ENCODE peak calls at places on chromosomes 11 and 22, in eight cellular contexts. P, S, U, C, R, T, Z and G are unnamed samples.

GRCh38 chr11:20158597-20159257 is 1.5 kb downstream of the DBX1 start:
- DNase-seq in R (peak; percentile 43), T (peak; percentile 31), P (peak; percentile 70), S (no peak), U (peak; percentile 66), Z (no peak), C (peak; percentile 42), G (no peak)

GRCh38 chr11:104645276-104646018 is 252.8 kb downstream of the CASP12 start:
- DNase-seq in Z (no peak), R (no peak), S (no peak), P (no peak), T (no peak), C (no peak), U (no peak), G (no peak)

GRCh38 chr22:40636380-40637180 is at the start of gene MRTFA:
- DNase-seq in R (peak; percentile 76), T (peak; percentile 100), Z (peak; percentile 86), U (peak; percentile 100), C (peak; percentile 100), P (peak; percentile 100), S (peak; percentile 99), G (peak; percentile 100)

GRCh38 chr11:11532574-11532973 is 89.2 kb downstream of the GALNT18 start:
- DNase-seq in P (no peak), U (no peak), R (no peak), C (no peak), Z (no peak), T (no peak), S (no peak), G (no peak)

GRCh38 chr11:6397156-6397555 is 6.9 kb downstream of the SMPD1 start:
- DNase-seq in P (no peak), R (no peak), U (peak; percentile 54), C (no peak), T (no peak), Z (no peak), S (no peak), G (no peak)

GRCh38 chr11:69136471-69136870 is 19.3 kb upstream of the SMIM38 start:
- DNase-seq in Z (no peak), U (no peak), T (no peak), P (no peak), S (no peak), C (no peak), R (no peak), G (no peak)

GRCh38 chr11:14148653-14149273 is 186.2 kb downstream of the SPON1 start:
- DNase-seq in T (no peak), C (peak; percentile 17), P (no peak), R (no peak), U (no peak), Z (no peak), S (peak; percentile 29), G (no peak)

GRCh38 chr22:32528984-32529982 is 54.7 kb downstream of the FBXO7 start:
- DNase-seq in U (peak; percentile 90), C (peak; percentile 89), Z (peak; percentile 75), R (peak; percentile 58), T (peak; percentile 87), P (peak; percentile 90), S (peak; percentile 74), G (peak; percentile 76)

GRCh38 chr22:40325315-40325714 is 21.0 kb upstream of the ADSL start:
- DNase-seq in C (no peak), U (no peak), S (no peak), P (no peak), Z (no peak), T (no peak), R (no peak), G (no peak)

GRCh38 chr11:123521001-123521400 is 90.9 kb downstream of the GRAMD1B start:
- DNase-seq in Z (no peak), P (no peak), R (no peak), C (no peak), U (no peak), T (no peak), S (no peak), G (no peak)

GRCh38 chr22:19477321-19478085 is 1.5 kb downstream of the UFD1 start:
- DNase-seq in C (peak; percentile 27), U (no peak), R (no peak), S (no peak), P (no peak), T (no peak), Z (no peak), G (no peak)

GRCh38 chr11:69089258-69089657 is 40.5 kb downstream of the TPCN2 start:
- DNase-seq in S (no peak), C (no peak), R (peak; percentile 59), U (peak; percentile 90), Z (no peak), P (peak; percentile 81), T (no peak), G (no peak)

GRCh38 chr11:106021181-106021966 is 666 bp downstream of the MSANTD4 start:
- DNase-seq in S (no peak), Z (no peak), P (no peak), C (peak; percentile 8), U (no peak), R (no peak), T (no peak), G (no peak)

GRCh38 chr11:130873766-130874165 is 42.5 kb downstream of the SNX19 start:
- DNase-seq in Z (no peak), U (no peak), S (no peak), T (no peak), C (no peak), P (no peak), R (no peak), G (no peak)

DNA sequence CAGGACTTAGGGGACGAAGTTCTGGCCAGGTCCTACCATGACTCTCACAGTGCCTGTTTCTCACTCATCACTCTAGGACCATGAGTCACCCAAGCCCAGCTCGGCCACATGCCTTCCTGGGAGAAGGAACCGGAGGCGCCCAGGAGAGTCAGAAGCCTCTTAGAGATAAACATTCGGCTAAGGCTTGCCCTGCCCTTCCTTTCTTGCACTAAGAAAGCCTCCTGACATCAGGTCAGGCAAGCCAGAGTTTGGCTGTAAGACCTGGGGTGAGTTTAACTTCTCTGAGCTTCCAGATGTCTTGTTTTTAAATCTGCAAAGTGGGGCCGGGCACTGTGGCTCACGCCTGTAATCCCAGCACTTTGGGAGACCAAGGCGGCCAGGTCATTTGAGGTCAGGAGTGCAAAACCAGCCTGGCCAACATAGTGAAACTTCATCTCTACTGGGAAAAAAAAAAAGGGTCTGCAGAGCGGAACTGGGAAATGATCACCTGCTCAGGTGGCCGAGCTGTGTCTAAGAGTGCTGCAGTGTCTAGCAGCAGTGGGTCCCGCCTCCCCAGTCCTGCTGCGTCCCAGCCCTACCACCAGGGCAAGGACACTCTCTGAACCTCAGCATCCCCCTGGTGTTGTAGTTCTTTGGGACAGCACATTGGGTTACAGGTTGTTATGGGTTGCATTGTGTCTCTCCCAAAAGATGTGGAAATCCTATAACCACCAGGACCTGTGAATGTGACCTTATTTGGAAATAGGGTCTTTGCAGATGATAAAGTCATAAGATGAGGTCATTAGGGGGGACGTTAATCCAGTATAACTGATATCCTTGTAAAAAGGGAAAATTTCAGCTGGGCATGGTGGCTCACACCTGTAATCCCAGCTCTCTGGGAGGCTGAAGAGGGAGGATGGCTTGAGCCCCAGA is 1.8 kb upstream of the CARS1 start:
- DNase-seq in U (no peak), S (no peak), R (peak; percentile 78), P (no peak), T (no peak), C (peak; percentile 57), Z (no peak), G (peak; percentile 29)
- TF ChIP-seq POLR2A in U (no peak), S (no peak), R (no peak), P (no peak), T (no peak), C (no peak), Z (no peak), G (no peak)

DNA sequence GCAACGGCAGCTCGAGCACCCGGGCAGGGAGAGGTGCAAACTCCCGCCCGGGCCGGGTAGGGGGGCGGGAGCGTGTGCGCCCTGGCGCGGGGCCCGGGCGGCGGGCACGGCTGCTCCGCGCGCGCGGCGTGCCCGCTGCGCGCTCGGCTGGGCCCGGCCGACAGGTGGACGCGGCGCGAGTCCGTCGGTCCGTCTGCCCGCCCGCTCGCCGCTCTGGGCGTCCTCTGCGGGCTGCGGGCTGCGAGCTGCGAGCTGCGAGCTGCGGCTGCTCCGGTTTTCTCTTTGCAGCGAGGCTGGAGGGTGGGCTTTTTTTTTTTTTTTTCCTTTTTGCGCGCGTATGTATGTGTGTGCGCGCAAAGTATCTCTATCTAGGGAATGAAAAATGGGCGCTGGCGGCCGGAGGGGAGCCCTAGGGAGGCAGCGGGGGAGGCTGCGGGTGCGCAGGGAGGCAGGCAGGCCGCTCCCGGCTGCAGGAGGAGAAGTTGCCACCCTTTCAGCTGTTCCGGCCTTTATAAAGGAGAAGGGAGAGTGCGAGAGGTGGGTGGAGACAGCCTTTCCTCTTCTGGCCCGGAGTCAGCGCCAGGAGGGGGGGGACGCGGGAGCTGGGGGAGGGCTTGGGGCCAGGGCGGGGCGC is at the start of gene PDGFB:
- DNase-seq in U (no peak), T (peak; percentile 41), Z (no peak), S (no peak), R (no peak), P (peak; percentile 78), C (peak; percentile 28), G (no peak)
- TF ChIP-seq POLR2A in U (peak; percentile 40), T (peak; percentile 66), Z (no peak), S (peak; percentile 70), R (peak; percentile 31), P (peak; percentile 77), C (no peak), G (peak; percentile 42)

DNA sequence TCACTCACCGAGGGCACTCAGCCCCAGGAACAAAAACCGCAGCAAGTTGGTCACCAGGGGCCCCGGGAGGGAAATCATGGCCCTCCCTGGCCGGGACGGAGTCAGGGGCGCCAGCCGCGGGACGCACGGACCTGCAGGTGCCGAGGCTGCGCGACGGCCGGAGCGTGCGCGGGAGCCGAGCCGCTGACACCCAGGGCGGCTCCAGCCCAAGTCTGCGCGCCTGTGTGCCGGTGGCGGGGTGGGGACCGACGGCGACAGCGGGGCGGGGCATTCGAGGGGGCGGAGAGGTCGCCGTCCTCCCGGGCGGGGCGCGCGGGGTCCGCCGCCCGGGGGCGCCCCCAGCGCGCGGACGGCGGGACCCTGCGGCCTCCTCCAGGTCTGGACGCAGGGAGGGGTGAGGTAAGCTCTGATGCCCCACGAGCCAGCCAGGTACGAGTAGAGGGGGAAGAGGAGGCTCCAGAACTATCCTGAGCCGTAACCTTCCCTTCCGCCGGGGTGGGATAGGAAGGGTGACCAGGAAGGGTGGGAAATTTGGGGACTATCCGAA is at the start of gene ESAM:
- DNase-seq in P (peak; percentile 82), Z (peak; percentile 84), R (no peak), T (peak; percentile 84), U (no peak), C (peak; percentile 72), S (no peak), G (peak; percentile 82)
- TF ChIP-seq POLR2A in P (peak; percentile 87), Z (peak; percentile 74), R (no peak), T (peak; percentile 40), U (no peak), C (no peak), S (no peak), G (no peak)

DNA sequence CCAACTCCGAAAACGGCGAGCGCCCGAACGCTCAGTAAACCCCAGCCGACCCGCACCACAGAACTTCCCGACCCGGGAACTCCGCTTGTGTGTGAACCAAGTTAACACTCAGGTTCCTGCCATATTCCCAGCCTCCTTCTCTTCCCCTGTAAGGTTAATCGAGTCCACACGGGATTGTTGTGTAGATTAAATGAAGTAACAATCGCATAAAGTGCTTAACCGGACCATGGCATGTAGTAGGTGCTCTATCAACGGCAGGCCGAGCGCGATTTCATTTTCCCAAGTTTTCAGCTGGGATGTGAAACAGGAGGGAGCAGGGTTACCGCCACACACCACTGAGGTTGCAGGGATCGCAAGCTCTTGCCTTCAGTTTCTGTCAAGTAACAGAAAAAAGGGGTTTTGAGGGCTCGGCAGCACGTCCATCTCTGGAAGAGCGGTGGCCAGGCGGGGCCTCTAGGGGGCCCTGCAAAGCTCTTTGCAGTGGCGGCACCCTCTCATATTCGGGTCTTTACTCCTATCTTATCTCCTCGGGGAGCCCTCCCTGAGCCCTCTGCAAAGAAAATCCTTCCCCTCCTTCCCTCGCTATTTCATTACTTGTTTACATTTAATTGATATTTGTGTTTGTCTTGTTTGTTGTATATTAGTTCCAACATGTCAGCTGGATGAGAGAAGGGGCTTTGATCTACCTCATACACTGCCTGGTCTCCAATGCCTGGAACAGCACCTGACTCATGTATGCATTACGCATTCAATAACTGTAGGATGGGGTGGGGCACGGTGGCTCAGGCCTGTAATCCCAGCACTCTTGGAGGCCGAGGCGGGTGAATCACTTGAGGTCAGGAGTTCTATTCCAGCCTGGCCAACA is 792 bp upstream of the PLEKHA7 start:
- DNase-seq in R (peak; percentile 90), U (no peak), Z (peak; percentile 55), P (no peak), T (peak; percentile 71), S (peak; percentile 75), C (peak; percentile 40), G (peak; percentile 81)
- TF ChIP-seq POLR2A in R (no peak), U (no peak), Z (no peak), P (no peak), T (peak; percentile 54), S (no peak), C (no peak), G (peak; percentile 39)